ENCODE peak calls at places on chromosome 5, in nine cellular contexts. U is left colon; P is activated CD8-positive, alpha-beta memory T cell treated with anti-CD3 and anti-CD28 coated beads, Interleukin-2, amount 50 U/mL, for 48 hours; G is NCI-H1105 treated with DMSO at 0.1 percent for 48 hours; O is EH; B is naive thymus-derived CD4-positive, alpha-beta T cell; I is left lung; H is C1 segment of cervical spinal cord; A is AG09309. M is an unnamed sample.

GRCh38 chr5:169569513-169569912 is 14.1 kb upstream of the SPDL1 start:
- DNase-seq in A (no peak), O (no peak), B (no peak), H (no peak), P (no peak), U (no peak), I (no peak), G (no peak), M (no peak)

GRCh38 chr5:1073239-1074102 is 38.4 kb downstream of the SLC12A7 start:
- DNase-seq in O (no peak), P (no peak), I (no peak), B (no peak), G (no peak), H (no peak), A (no peak), U (peak), M (no peak)

GRCh38 chr5:119031905-119032304 is 39.0 kb upstream of the DMXL1 start:
- DNase-seq in U (no peak), O (no peak), H (no peak), B (no peak), G (no peak), P (no peak), A (no peak), I (no peak), M (peak)

GRCh38 chr5:36692791-36693763 is 86.7 kb downstream of the SLC1A3 start:
- DNase-seq in B (no peak), P (peak), O (peak), H (peak), A (no peak), U (peak), I (peak), G (no peak), M (peak)

GRCh38 chr5:95284512-95285405 is at the start of gene MCTP1:
- DNase-seq in P (peak), B (no peak), O (peak), U (peak), H (peak), I (peak), A (no peak), G (peak), M (peak)

GRCh38 chr5:143648696-143649095 is 163.3 kb upstream of the HMHB1 start:
- DNase-seq in O (no peak), I (no peak), A (no peak), B (no peak), P (no peak), U (no peak), G (no peak), H (no peak), M (no peak)

GRCh38 chr5:109350537-109351270 is 59.1 kb downstream of the PJA2 start:
- DNase-seq in U (no peak), O (peak), P (no peak), A (no peak), H (no peak), I (no peak), G (no peak), B (no peak), M (no peak)

GRCh38 chr5:125189451-125190051 is 443.1 kb upstream of the ZNF608 start:
- DNase-seq in O (peak), I (no peak), B (no peak), P (no peak), A (no peak), G (no peak), U (no peak), H (no peak), M (peak)

GRCh38 chr5:56155992-56156584 is 77.0 kb downstream of the ANKRD55 start:
- DNase-seq in H (peak), P (no peak), U (peak), I (peak), A (no peak), G (no peak), O (no peak), B (no peak), M (no peak)

M was measured in Daoy.